ENCODE peak calls at places on chromosomes 16 and 17, in ten cellular contexts. S is AG04449; M is thoracic aorta; C is AG09319; N is epithelial cell of proximal tubule; Y is cardiac muscle cell; O is fibroblast of mammary gland; X is CD8-positive, alpha-beta T cell; L is B cell; K is lower leg skin. U is an unnamed sample.

GRCh38 chr16:2992383-2993081 is 12.3 kb upstream of the PKMYT1 start:
- DNase-seq in M (no peak), X (no peak), Y (no peak), S (no peak), N (no peak), C (no peak), O (no peak), L (no peak), K (peak), U (no peak)

GRCh38 chr16:87464691-87465300 is 28.0 kb downstream of the ZCCHC14 start:
- DNase-seq in K (peak), L (no peak), M (peak), X (no peak), O (peak), Y (peak), N (peak), C (peak), S (peak), U (peak)

GRCh38 chr17:34182036-34182803 is 72.9 kb upstream of the CCL2 start:
- DNase-seq in K (no peak), N (no peak), Y (no peak), L (no peak), S (no peak), M (no peak), O (no peak), C (no peak), X (no peak), U (no peak)

GRCh38 chr17:13407381-13407780 is 194.3 kb downstream of the HS3ST3A1 start:
- DNase-seq in S (no peak), K (no peak), O (no peak), C (no peak), N (no peak), M (no peak), L (no peak), X (no peak), Y (no peak), U (no peak)

GRCh38 chr16:57607676-57608461 is 20.6 kb upstream of the ADGRG1 start:
- DNase-seq in C (no peak), X (no peak), K (peak), M (no peak), L (no peak), Y (no peak), S (no peak), O (no peak), N (no peak), U (no peak)

GRCh38 chr17:21376835-21377690 is 906 bp downstream of the KCNJ12 start:
- DNase-seq in O (peak), M (no peak), L (no peak), C (no peak), Y (peak), S (no peak), X (no peak), N (no peak), K (no peak), U (no peak)

GRCh38 chr17:17502741-17503565 is 6.8 kb upstream of the RASD1 start:
- DNase-seq in C (no peak), S (no peak), K (no peak), Y (no peak), X (no peak), M (no peak), N (no peak), L (no peak), O (no peak), U (no peak)

GRCh38 chr16:57564571-57565270 is 22.3 kb downstream of the ADGRG5 start:
- DNase-seq in N (no peak), X (no peak), C (no peak), Y (no peak), S (no peak), O (peak), K (no peak), L (no peak), M (no peak), U (peak)

GRCh38 chr16:19095699-19096098 is 18.1 kb upstream of the ITPRIPL2 start:
- DNase-seq in K (no peak), C (no peak), M (no peak), N (no peak), Y (no peak), O (no peak), X (no peak), S (no peak), L (no peak), U (no peak)

GRCh38 chr16:16828913-16829398 is 450.0 kb downstream of the NPIPA7 start:
- DNase-seq in N (no peak), Y (no peak), S (no peak), X (no peak), K (no peak), O (no peak), C (no peak), M (no peak), L (no peak), U (no peak)

GRCh38 chr16:51556694-51557327 is 405.7 kb upstream of the SALL1 start:
- DNase-seq in S (peak), Y (no peak), M (no peak), X (no peak), C (peak), N (no peak), O (peak), K (peak), L (no peak), U (no peak)

GRCh38 chr17:37570527-37571093 is 38.6 kb downstream of the SYNRG start:
- DNase-seq in Y (peak), S (no peak), L (no peak), X (no peak), M (no peak), N (peak), C (no peak), K (no peak), O (peak), U (no peak)

GRCh38 chr16:66503030-66503429 is 46.9 kb downstream of the TK2 start:
- DNase-seq in N (no peak), L (no peak), X (no peak), C (no peak), Y (no peak), O (no peak), M (no peak), S (no peak), K (no peak), U (peak)

DNA sequence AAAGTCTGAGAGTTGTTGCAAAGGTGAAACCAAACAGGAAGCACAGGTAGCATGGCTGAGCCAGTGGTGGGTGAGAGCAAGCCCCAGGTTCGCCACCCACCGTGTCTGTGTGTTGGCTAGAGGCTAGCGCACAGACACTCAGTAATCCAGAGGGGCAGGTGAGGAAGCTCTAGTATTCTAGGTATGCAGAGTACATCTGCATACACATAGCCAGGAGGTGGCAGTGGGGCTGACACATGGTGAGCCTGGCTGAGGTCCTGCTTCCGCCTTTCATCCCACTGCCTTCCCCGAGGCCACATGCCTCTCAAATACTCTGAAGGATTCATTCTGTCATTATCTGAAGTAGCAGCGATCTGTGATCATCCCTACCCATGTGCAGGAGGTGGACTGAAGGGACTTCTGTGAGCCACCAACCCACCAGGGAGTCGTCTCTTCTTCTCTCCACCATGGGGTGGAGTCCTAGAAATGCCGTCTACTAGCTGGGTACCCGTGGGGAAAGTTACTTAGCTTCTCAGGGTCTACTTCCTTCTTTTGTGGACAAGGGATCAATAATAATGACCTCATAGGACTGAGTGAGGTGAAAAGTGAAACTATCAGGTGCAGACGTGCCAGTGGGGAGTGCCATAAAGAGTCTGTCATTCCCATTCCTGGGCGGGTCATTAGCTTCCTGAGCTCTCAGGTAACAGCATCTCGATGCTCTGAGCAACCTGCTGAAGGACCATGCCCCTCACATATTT is 36.0 kb upstream of the ICAM2 start:
- DNase-seq in K (no peak), X (no peak), C (no peak), O (no peak), S (no peak), M (no peak), N (no peak), L (peak), Y (no peak), U (no peak)
- TF ChIP-seq CTCF in K (no peak), X (no peak), C (no peak), O (no peak), S (no peak), M (no peak), N (no peak), L (no peak), Y (no peak), U (no peak)

GRCh38 chr17:82667668-82668000 is 19.4 kb upstream of the WDR45B start:
- DNase-seq in Y (no peak), C (no peak), X (no peak), K (no peak), L (no peak), N (no peak), M (no peak), S (no peak), O (no peak), U (no peak)

GRCh38 chr17:82670661-82671060 is 22.4 kb upstream of the WDR45B start:
- DNase-seq in Y (no peak), M (no peak), O (no peak), S (no peak), L (no peak), K (no peak), X (no peak), C (no peak), N (no peak), U (no peak)

GRCh38 chr17:82666931-82667667 is 18.9 kb upstream of the WDR45B start:
- DNase-seq in C (no peak), O (no peak), L (no peak), M (no peak), N (no peak), S (no peak), X (no peak), K (no peak), Y (no peak), U (no peak)

GRCh38 chr17:82668024-82668630 is 19.9 kb upstream of the WDR45B start:
- DNase-seq in K (no peak), C (no peak), Y (no peak), O (no peak), X (no peak), M (no peak), N (no peak), S (no peak), L (no peak), U (no peak)

DNA sequence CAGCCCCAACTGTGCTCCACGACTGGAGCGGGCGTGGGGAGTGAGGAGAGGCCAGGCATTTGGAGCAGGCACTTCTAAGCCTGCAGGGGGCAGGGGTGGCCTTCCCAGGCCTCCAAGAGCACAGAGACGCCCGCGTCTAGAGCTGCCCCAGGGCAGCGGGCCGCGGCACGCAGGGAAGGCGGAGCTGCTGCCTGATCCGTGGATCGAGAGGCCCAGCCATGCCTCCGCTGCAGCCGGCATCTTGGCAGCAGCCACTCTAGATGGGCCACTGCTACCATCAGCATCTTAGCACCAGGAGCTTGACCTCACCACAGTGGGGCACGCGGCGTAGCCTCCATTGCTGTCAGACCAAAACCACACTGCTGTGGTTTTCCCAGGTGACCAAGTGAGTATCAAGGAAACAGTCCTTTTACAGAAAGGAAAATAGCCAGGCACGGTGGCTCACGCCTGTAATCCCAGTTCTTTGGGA is 20.4 kb upstream of the WDR45B start:
- DNase-seq in S (no peak), X (no peak), N (no peak), K (no peak), C (peak), L (peak), M (no peak), O (peak), Y (peak), U (no peak)
- TF ChIP-seq CTCF in S (peak), X (no peak), N (peak), K (no peak), C (peak), L (peak), M (peak), O (peak), Y (peak), U (no peak)

DNA sequence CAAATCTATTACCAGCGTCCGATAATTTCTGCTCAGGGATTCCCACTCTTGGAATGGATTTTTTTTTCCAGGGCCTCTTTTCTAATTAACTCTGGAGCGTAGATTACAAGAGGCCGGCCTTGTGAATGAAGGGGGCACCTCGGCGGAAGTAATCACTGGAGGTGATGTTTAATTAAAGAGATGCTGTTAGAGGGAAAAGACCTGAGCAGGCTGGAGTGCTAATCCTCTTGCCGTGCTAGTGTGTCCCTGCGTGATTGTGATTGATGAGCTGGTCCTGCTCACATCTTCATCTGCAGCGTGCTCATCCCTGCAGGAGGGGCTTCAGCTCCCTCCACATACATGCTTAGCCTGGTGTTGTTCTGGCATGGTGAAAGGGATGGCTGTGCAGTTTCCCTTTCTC is 155.3 kb downstream of the RBFOX1 start:
- DNase-seq in Y (no peak), K (no peak), L (no peak), C (no peak), X (no peak), S (no peak), O (no peak), N (no peak), M (no peak), U (no peak)
- TF ChIP-seq CTCF in Y (no peak), K (no peak), L (no peak), C (no peak), X (no peak), S (no peak), O (no peak), N (no peak), M (no peak), U (no peak)

DNA sequence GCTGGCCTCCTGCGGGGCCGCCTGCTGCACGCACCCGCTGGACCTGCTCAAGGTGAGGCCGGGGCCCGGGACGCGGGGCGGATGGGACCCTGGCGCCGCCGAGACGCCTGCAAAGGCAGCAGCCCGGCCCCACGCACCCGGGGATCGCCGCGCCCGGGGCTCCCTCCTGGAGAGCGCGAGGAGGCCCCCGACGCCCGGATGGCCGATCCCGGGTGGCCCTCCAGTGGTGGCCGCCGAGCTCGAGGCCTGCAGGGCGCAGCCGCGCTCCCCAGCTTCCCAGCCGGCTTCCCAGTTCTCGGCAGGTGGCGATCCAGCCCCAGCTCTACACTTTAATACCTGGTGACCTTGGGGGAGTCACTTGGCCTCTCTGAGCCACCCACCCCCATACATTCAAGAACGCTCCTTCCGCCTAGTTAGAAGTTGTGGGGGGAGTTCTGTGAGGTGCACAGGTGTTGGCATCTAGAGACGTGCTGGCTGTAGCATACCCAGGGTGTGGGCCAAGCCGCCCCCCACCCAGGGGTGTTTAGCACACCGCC is 452 bp downstream of the SLC25A10 start:
- DNase-seq in M (no peak), C (no peak), L (no peak), Y (peak), X (no peak), K (no peak), N (no peak), S (no peak), O (no peak), U (no peak)
- TF ChIP-seq CTCF in M (no peak), C (no peak), L (no peak), Y (no peak), X (no peak), K (no peak), N (peak), S (peak), O (no peak), U (no peak)

GRCh38 chr16:48405907-48406306 is 20.7 kb upstream of the SIAH1 start:
- DNase-seq in O (no peak), X (no peak), K (no peak), N (no peak), C (no peak), M (no peak), L (no peak), S (no peak), Y (no peak), U (no peak)
- TF ChIP-seq CTCF in O (no peak), X (no peak), K (no peak), N (no peak), C (no peak), M (no peak), L (no peak), S (no peak), Y (no peak), U (no peak)